ENCODE peak calls at places on chromosomes 12 and 14, in five cellular contexts. Y is left lung, P is posterior vena cava, T is hepatic stellate cell, M is Peyer's patch. J is an unnamed sample.

GRCh38 chr12:61993734-61994345 is 266.4 kb upstream of the USP15 start:
- DNase-seq in Y (no peak), M (no peak), T (no peak), P (no peak), J (no peak)

GRCh38 chr14:68458840-68459469 is 333.9 kb downstream of the ZFP36L1 start:
- DNase-seq in T (peak; percentile 38), P (peak; percentile 80), Y (peak; percentile 51), M (no peak), J (peak; percentile 66)

GRCh38 chr14:100765991-100766390 is 39.3 kb downstream of the DLK1 start:
- DNase-seq in Y (no peak), P (peak; percentile 36), T (no peak), M (no peak), J (peak; percentile 35)

GRCh38 chr14:102508774-102509743 is 517 bp downstream of the ANKRD9 start:
- DNase-seq in P (peak; percentile 93), Y (peak; percentile 64), T (peak; percentile 77), M (peak; percentile 35), J (peak; percentile 86)

GRCh38 chr12:50979369-50980052 is 27.2 kb downstream of the HIGD1C start:
- DNase-seq in M (no peak), Y (no peak), T (no peak), P (no peak), J (no peak)

GRCh38 chr14:72513994-72514659 is 379.8 kb downstream of the DPF3 start:
- DNase-seq in Y (no peak), M (no peak), T (peak; percentile 54), P (no peak), J (no peak)

GRCh38 chr12:50764861-50765324 is 992 bp downstream of the ATF1 start:
- DNase-seq in T (peak; percentile 37), P (no peak), Y (no peak), M (peak; percentile 39), J (no peak)

GRCh38 chr14:31596691-31597090 is 35.5 kb downstream of the NUBPL start:
- DNase-seq in T (no peak), M (no peak), Y (no peak), P (no peak), J (no peak)

GRCh38 chr14:59346796-59347510 is 118.2 kb downstream of the GPR135 start:
- DNase-seq in T (peak; percentile 9), P (no peak), M (no peak), Y (no peak), J (no peak)

GRCh38 chr14:56579345-56580316 is at the start of gene TMEM260:
- DNase-seq in T (peak; percentile 84), Y (peak; percentile 88), M (peak; percentile 77), P (peak; percentile 95), J (peak; percentile 92)

GRCh38 chr12:124699878-124700277 is 132.5 kb upstream of the NCOR2 start:
- DNase-seq in P (no peak), Y (peak; percentile 80), M (no peak), T (no peak), J (peak; percentile 88)

GRCh38 chr14:43359317-43359716 is 1147.8 kb downstream of the FSCB start:
- DNase-seq in Y (no peak), T (no peak), M (no peak), P (no peak), J (no peak)

J was measured in upper lobe of right lung.